ENCODE peak calls at places on chromosome 19, in eight cellular contexts. T is tibial nerve, G is GM20000, B is fibroblast of the aortic adventitia, W is IMR-90, Y is activated B cell treated with CpG ODN at 0.5 μM for 24 hours, I is astrocyte of the cerebellum, Q is PC-3. P is an unnamed sample.
A peak's percentile ranks its signal among the peaks of the same experiment; 100 is the strongest.

GRCh38 chr19:1217366-1217765 is 11.8 kb downstream of the STK11 start:
- DNase-seq in T (no peak), G (no peak), B (no peak), W (no peak), Y (no peak), I (no peak), Q (no peak), P (no peak)

GRCh38 chr19:18351544-18351943 is 11.1 kb downstream of the PGPEP1 start:
- DNase-seq in T (no peak), G (no peak), B (no peak), W (no peak), Y (no peak), I (no peak), Q (no peak), P (no peak)

GRCh38 chr19:6577410-6578125 is 13.4 kb downstream of the CD70 start:
- DNase-seq in T (no peak), G (peak; percentile 78), B (peak; percentile 30), W (no peak), Y (peak; percentile 54), I (no peak), Q (no peak), P (no peak)

GRCh38 chr19:39223703-39224279 is 19.7 kb upstream of the SYCN start:
- DNase-seq in T (no peak), G (no peak), B (peak; percentile 20), W (peak; percentile 19), Y (no peak), I (peak; percentile 4), Q (peak; percentile 25), P (no peak)

GRCh38 chr19:53849237-53849676 is 18.4 kb upstream of the MYADM start:
- DNase-seq in T (peak; percentile 15), G (no peak), B (peak; percentile 92), W (peak; percentile 23), Y (no peak), I (no peak), Q (peak; percentile 49), P (no peak)

GRCh38 chr19:38389101-38389925 is 816 bp downstream of the SPRED3 start:
- DNase-seq in T (no peak), G (no peak), B (peak; percentile 76), W (peak; percentile 82), Y (no peak), I (peak; percentile 42), Q (peak; percentile 72), P (no peak)

GRCh38 chr19:38842439-38843174 is 7.2 kb downstream of the HNRNPL start:
- DNase-seq in T (no peak), G (no peak), B (no peak), W (no peak), Y (peak; percentile 31), I (no peak), Q (no peak), P (peak; percentile 36)

GRCh38 chr19:7602240-7602934 is 6.7 kb downstream of the CAMSAP3 start:
- DNase-seq in T (no peak), G (peak; percentile 4), B (peak; percentile 14), W (no peak), Y (no peak), I (no peak), Q (no peak), P (no peak)

GRCh38 chr19:43316591-43317319 is 36.7 kb upstream of the CD177 start:
- DNase-seq in T (no peak), G (no peak), B (peak; percentile 53), W (peak; percentile 45), Y (no peak), I (no peak), Q (peak; percentile 87), P (peak; percentile 39)

GRCh38 chr19:5623397-5624153 is 692 bp downstream of the SAFB start:
- DNase-seq in T (no peak), G (no peak), B (no peak), W (no peak), Y (no peak), I (no peak), Q (no peak), P (no peak)

GRCh38 chr19:6340493-6341201 is 7.2 kb upstream of the ACER1 start:
- DNase-seq in T (no peak), G (no peak), B (no peak), W (no peak), Y (no peak), I (no peak), Q (no peak), P (no peak)

GRCh38 chr19:9914315-9915207 is 21.8 kb downstream of the OLFM2 start:
- DNase-seq in T (peak; percentile 27), G (peak; percentile 89), B (peak; percentile 58), W (peak; percentile 77), Y (peak; percentile 35), I (no peak), Q (peak; percentile 93), P (peak; percentile 94)

GRCh38 chr19:10568444-10568825 is 344 bp downstream of the CDKN2D start:
- DNase-seq in T (no peak), G (no peak), B (no peak), W (no peak), Y (no peak), I (no peak), Q (peak; percentile 50), P (no peak)

GRCh38 chr19:56969726-56970125 is 129.2 kb upstream of the PEG3 start:
- DNase-seq in T (no peak), G (no peak), B (no peak), W (no peak), Y (no peak), I (no peak), Q (no peak), P (no peak)

GRCh38 chr19:56966697-56967299 is 126.3 kb upstream of the PEG3 start:
- DNase-seq in T (no peak), G (no peak), B (no peak), W (no peak), Y (no peak), I (no peak), Q (no peak), P (no peak)

GRCh38 chr19:56964526-56964925 is 124.0 kb upstream of the PEG3 start:
- DNase-seq in T (no peak), G (no peak), B (no peak), W (no peak), Y (no peak), I (no peak), Q (no peak), P (no peak)

GRCh38 chr19:56971230-56971629 is 130.7 kb upstream of the PEG3 start:
- DNase-seq in T (no peak), G (no peak), B (no peak), W (no peak), Y (no peak), I (no peak), Q (no peak), P (no peak)

DNA sequence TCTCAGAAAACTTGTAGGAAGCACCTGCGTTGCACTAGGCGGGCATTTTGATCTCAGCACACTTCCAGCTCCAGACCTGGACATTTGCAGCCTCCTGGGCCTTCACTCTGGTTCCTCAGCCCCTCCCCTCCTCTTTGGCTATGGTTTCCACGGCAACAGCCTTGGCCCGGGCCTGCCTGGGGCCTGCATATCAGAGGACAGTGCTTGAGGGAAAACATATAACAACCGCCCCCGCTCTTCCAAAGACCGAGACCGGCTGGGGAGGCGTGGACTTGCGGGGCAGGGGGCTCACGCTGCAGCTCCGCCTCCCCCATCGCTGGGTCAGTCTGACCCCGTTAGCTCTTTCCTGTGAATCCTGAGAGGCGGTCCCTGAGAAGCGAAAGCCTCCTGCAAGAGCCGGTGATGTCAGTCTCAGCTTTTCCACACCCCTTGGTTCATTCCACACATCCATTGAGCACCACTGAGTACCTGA is 125.7 kb upstream of the PEG3 start:
- DNase-seq in T (no peak), G (no peak), B (no peak), W (no peak), Y (no peak), I (no peak), Q (no peak), P (no peak)
- TF ChIP-seq CTCF in T (no peak), G (no peak), B (no peak), W (no peak), Y (no peak), I (no peak), Q (no peak), P (no peak)

GRCh38 chr19:12777217-12778019 is 2.1 kb upstream of the HOOK2 start:
- DNase-seq in T (peak; percentile 78), G (peak; percentile 83), B (peak; percentile 80), W (peak; percentile 68), Y (peak; percentile 85), I (no peak), Q (peak; percentile 89), P (peak; percentile 87)

GRCh38 chr19:12782174-12782423 is 6.7 kb upstream of the HOOK2 start:
- DNase-seq in T (peak; percentile 72), G (no peak), B (no peak), W (no peak), Y (no peak), I (no peak), Q (no peak), P (no peak)

GRCh38 chr19:12778905-12779161 is 3.5 kb upstream of the HOOK2 start:
- DNase-seq in T (no peak), G (no peak), B (no peak), W (no peak), Y (no peak), I (no peak), Q (no peak), P (no peak)

GRCh38 chr19:12778020-12778904 is 2.9 kb upstream of the HOOK2 start:
- DNase-seq in T (peak; percentile 63), G (peak; percentile 65), B (peak; percentile 85), W (peak; percentile 75), Y (peak; percentile 51), I (no peak), Q (peak; percentile 58), P (peak; percentile 86)

GRCh38 chr19:12779162-12779993 is 4.0 kb upstream of the HOOK2 start:
- DNase-seq in T (no peak), G (no peak), B (peak; percentile 95), W (peak; percentile 77), Y (no peak), I (peak; percentile 83), Q (peak; percentile 27), P (peak; percentile 62)
- TF ChIP-seq CTCF in T (no peak), G (peak; percentile 8), B (no peak), W (no peak), Y (no peak), I (no peak), Q (peak; percentile 15), P (no peak)

GRCh38 chr19:48999481-49000325 is 6.0 kb downstream of the RUVBL2 start:
- DNase-seq in T (no peak), G (peak; percentile 60), B (peak; percentile 70), W (peak; percentile 67), Y (peak; percentile 41), I (peak; percentile 66), Q (peak; percentile 51), P (no peak)
- TF ChIP-seq CTCF in T (peak; percentile 39), G (peak; percentile 41), B (peak; percentile 78), W (peak; percentile 71), Y (no peak), I (peak; percentile 93), Q (peak; percentile 68), P (peak; percentile 38)

DNA sequence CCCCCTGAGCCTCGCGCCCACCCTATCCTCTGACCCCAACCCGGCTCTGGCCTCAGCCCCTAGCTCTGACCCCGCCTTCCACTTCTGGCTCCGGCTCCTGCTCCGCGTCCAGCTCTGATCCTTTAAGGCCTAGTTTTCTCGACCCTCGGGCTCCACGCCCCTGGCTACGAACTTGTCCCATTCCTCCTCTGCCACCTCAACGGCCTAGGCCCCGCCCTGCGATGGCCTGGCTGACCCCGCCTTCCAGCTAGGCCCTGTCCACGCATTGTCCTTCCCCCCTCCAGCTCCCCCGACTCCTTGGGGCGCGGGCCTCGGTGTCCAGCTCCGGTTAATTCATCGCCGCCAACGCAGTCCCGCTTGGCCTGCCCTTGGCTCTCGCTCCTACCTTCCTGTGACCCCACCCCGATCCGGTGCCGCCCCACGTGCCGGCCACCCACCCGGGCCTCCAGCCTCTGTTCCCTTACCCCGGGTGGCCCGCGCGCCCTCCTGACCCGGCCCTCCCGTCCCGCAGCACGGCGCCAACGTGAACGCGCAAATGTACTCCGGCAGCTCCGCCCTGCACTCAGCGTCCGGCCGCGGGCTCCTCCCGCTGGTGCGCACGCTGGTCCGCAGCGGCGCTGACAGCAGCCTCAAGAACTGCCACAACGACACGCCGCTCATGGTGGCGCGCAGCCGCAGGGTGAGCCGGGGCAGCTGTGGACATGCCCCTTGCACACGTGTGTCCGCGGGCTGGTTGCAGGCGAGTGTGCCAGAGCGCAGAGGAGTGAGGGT is 9.4 kb downstream of the BCL3 start:
- DNase-seq in T (peak; percentile 62), G (no peak), B (peak; percentile 58), W (peak; percentile 63), Y (no peak), I (no peak), Q (no peak), P (peak; percentile 93)
- TF ChIP-seq CTCF in T (no peak), G (no peak), B (peak; percentile 12), W (peak; percentile 15), Y (no peak), I (no peak), Q (no peak), P (peak; percentile 31)